ENCODE peak calls at places on chromosomes 5 and 9, in four cellular contexts. C is GM23248, V is MM.1S, W is HCT116. Z is an unnamed sample.

GRCh38 chr9:2955616-2956015 is 111.7 kb upstream of the PUM3 start:
- DNase-seq in W (no peak), C (no peak), V (no peak), Z (no peak)

GRCh38 chr5:24222866-24223265 is 421.9 kb downstream of the CDH10 start:
- DNase-seq in V (no peak), C (peak), W (no peak), Z (no peak)

GRCh38 chr5:166499452-166500240 is 1791.8 kb upstream of the WWC1 start:
- DNase-seq in W (no peak), V (no peak), C (no peak), Z (no peak)

GRCh38 chr5:51657340-51658240 is 274.3 kb downstream of the ISL1 start:
- DNase-seq in W (no peak), V (no peak), C (no peak), Z (no peak)

GRCh38 chr5:179906294-179906794 is 1.4 kb downstream of the TBC1D9B start:
- DNase-seq in W (no peak), V (no peak), C (no peak), Z (no peak)

GRCh38 chr5:5181650-5182324 is 41.7 kb downstream of the ADAMTS16 start:
- DNase-seq in V (no peak), C (no peak), W (no peak), Z (no peak)

GRCh38 chr5:141465351-141465750 is 10.4 kb upstream of the PCDHGC3 start:
- DNase-seq in C (peak), W (no peak), V (no peak), Z (no peak)

GRCh38 chr5:143955140-143955539 is 143.2 kb downstream of the HMHB1 start:
- DNase-seq in W (no peak), V (no peak), C (peak), Z (no peak)

GRCh38 chr9:69637193-69637592 is 35.0 kb downstream of the APBA1 start:
- DNase-seq in W (no peak), V (no peak), C (peak), Z (no peak)

GRCh38 chr5:179818746-179819295 is 1.9 kb upstream of the SQSTM1 start:
- DNase-seq in C (peak), W (peak), V (peak), Z (peak)

GRCh38 chr9:19998823-19999455 is 210.1 kb upstream of the SLC24A2 start:
- DNase-seq in W (no peak), C (peak), V (no peak), Z (no peak)

GRCh38 chr5:129082225-129083136 is 12.1 kb upstream of the ISOC1 start:
- DNase-seq in W (no peak), V (no peak), C (no peak), Z (no peak)

GRCh38 chr5:38135486-38136031 is 122.8 kb upstream of the EGFLAM start:
- DNase-seq in W (no peak), V (no peak), C (no peak), Z (no peak)

GRCh38 chr9:120443489-120443888 is 136.5 kb downstream of the CDK5RAP2 start:
- DNase-seq in W (no peak), C (peak), V (no peak), Z (no peak)

GRCh38 chr5:52657231-52657645 is 130.5 kb upstream of the ITGA1 start:
- DNase-seq in W (peak), V (peak), C (peak), Z (peak)

GRCh38 chr9:94300470-94301301 is 27.8 kb downstream of the NUTM2F start:
- DNase-seq in C (peak), W (no peak), V (no peak), Z (no peak)

GRCh38 chr5:1509346-1510085 is 14.2 kb downstream of the LPCAT1 start:
- DNase-seq in W (no peak), V (no peak), C (no peak), Z (no peak)

GRCh38 chr9:78958887-78959286 is 612.9 kb upstream of the TLE4 start:
- DNase-seq in V (peak), W (peak), C (no peak), Z (no peak)

GRCh38 chr5:124961517-124961916 is 215.1 kb upstream of the ZNF608 start:
- DNase-seq in V (no peak), W (no peak), C (no peak), Z (no peak)

GRCh38 chr5:124962735-124963134 is 216.3 kb upstream of the ZNF608 start:
- DNase-seq in W (no peak), C (no peak), V (no peak), Z (no peak)

GRCh38 chr5:124960266-124960665 is 213.8 kb upstream of the ZNF608 start:
- DNase-seq in W (no peak), V (no peak), C (no peak), Z (no peak)

GRCh38 chr5:124963236-124963929 is 216.9 kb upstream of the ZNF608 start:
- DNase-seq in V (no peak), C (peak), W (no peak), Z (peak)
- H3K4me3 ChIP-seq in V (no peak), C (no peak), W (no peak), Z (no peak)

DNA sequence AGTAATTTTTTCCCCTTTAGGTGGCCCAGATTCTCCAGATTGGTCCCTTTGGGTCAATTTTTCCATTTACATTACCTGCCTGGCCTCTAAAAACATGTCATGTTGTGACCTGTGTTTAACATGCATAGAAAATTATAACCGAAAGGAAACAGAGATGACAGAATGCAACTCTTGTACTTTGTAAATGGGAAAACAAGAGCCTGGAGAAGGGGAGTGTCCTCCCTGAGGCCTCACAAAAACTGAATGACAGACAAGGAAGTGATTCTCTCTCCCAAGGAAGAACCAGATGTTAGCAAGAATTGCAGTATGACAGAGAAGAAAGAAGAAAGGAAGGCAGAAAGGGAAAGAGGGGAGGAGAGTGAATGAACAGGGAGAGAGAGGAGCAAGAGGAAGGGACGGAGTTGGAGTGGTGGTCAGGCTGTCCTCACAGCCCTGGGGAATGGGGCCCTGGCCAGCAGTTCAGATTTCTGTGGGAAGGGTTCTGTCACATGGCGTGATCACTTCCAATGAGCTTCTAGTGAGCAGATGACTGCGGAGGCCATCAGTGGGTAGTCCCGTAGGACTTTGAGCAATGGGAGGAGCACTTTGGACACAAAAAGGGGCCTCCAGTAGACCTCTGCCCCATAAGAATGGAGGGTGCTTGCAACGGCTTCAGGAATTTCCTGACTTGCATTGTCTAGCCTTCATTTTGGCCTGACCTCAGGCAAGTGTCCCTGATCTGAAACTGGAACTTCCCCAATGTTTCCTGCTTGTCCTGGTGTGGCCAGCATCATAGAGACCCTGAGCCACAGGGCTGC is 31.6 kb downstream of the ABLIM3 start:
- DNase-seq in C (peak), W (no peak), V (no peak), Z (no peak)
- TF ChIP-seq EZH2phosphoT487 in C (no peak), W (no peak), V (no peak), Z (no peak)

GRCh38 chr9:90140131-90140818 is 502.3 kb downstream of the DIRAS2 start:
- DNase-seq in V (no peak), W (no peak), C (no peak), Z (no peak)
- H2AFZ ChIP-seq in V (no peak), W (no peak), C (no peak), Z (no peak)

GRCh38 chr5:125412051-125412560 is 665.7 kb upstream of the ZNF608 start:
- DNase-seq in W (no peak), V (peak), C (peak), Z (peak)
- H3K4me3 ChIP-seq in W (no peak), V (peak), C (peak), Z (no peak)

GRCh38 chr9:134061019-134061687 is 6.7 kb downstream of the BRD3 start:
- DNase-seq in C (no peak), W (no peak), V (no peak), Z (no peak)

GRCh38 chr9:134059188-134059641 is 8.6 kb downstream of the BRD3 start:
- DNase-seq in V (no peak), W (no peak), C (no peak), Z (no peak)

GRCh38 chr9:134060546-134060945 is 7.3 kb downstream of the BRD3 start:
- DNase-seq in W (no peak), V (no peak), C (no peak), Z (no peak)

GRCh38 chr9:134058716-134059115 is 9.1 kb downstream of the BRD3 start:
- DNase-seq in W (no peak), V (no peak), C (peak), Z (no peak)

DNA sequence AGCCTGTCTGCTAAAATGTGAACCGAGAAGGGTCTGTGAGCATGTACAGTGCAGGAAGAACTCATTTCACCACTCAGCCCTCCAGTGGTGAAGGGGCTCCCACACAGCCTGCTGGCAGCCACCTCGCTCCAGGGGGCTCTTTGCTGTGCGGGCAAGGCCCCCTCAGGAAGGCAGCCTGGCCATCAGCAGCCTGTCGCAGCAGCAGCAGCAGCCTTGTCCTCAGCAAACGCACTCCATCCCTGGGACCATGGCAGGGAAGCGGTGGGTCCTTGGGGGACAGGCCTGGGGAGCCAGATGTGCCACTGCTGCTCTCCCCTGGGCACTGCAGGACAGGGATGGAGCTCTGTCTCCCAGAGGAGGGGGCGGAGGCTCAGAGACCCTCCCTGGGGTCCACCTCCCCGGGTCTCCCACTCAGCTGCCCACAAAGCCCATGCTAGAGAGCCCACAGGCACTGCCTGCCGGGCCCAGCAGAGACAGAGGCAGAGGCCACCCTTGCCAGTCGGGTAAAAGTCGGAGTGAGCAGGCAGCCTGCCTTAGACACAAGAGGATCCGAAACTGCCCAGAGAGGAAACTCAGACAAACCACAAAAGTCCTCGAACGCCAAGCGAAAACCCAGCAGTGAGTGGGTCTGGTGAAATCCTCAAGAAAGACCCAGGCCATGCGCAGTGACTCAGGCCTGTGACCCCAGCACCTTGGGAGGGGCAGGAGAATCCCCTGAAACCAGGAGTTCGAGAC is 8.0 kb downstream of the BRD3 start:
- DNase-seq in C (no peak), V (peak), W (no peak), Z (no peak)
- TF ChIP-seq EZH2phosphoT487 in C (no peak), V (no peak), W (no peak), Z (no peak)

GRCh38 chr5:18465833-18466681 is 831.8 kb downstream of the TAF11L14 start:
- DNase-seq in V (peak), W (no peak), C (peak), Z (peak)
- H2AFZ ChIP-seq in V (no peak), W (no peak), C (no peak), Z (no peak)

DNA sequence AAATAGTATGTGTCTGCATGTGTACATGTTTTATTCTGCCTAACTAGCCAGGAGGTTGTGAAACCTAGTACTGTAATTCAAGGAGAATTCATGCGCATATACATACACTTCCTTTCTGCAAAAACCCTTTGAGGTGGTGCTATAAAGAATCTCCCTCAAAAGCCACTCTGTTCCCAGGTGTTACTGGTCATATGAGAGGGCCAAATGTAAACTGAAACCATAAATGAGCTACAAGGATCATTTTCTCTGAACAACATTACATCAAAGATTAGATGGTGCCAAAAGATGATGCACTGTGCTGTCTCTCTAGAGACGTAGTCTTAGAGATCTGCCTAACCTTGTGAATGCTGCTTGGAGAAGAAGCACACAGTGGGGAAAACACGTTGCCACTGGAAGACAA is 15.7 kb downstream of the NREP start:
- DNase-seq in C (peak), V (peak), W (no peak), Z (no peak)
- H3K4me3 ChIP-seq in C (no peak), V (no peak), W (no peak), Z (no peak)

GRCh38 chr9:36903541-36904435 is 130.3 kb downstream of the PAX5 start:
- DNase-seq in C (peak), W (peak), V (no peak), Z (peak)
- TF ChIP-seq EZH2phosphoT487 in C (no peak), W (no peak), V (no peak), Z (no peak)